ENCODE peak calls at places on chromosomes 1 and 21, in five cellular contexts. N, D, K, U and J are unnamed samples.

GRCh38 chr1:172658871-172659453 is at the start of gene FASLG:
- DNase-seq in D (no peak), N (no peak), U (no peak), K (no peak), J (no peak)

GRCh38 chr1:50163674-50164073 is 55.0 kb downstream of the ELAVL4 start:
- DNase-seq in N (no peak), U (no peak), K (no peak), D (no peak), J (no peak)

GRCh38 chr1:2042830-2043773 is 7.1 kb upstream of the PRKCZ start:
- DNase-seq in N (no peak), K (no peak), D (no peak), U (peak; percentile 35), J (no peak)

GRCh38 chr1:100535264-100535663 is 2.7 kb upstream of the GPR88 start:
- DNase-seq in K (no peak), D (no peak), U (no peak), N (no peak), J (no peak)

GRCh38 chr1:26387447-26387846 is 14.9 kb upstream of the ZNF683 start:
- DNase-seq in K (no peak), U (no peak), N (peak; percentile 89), D (no peak), J (no peak)

GRCh38 chr1:58874757-58875755 is 91.2 kb upstream of the JUN start:
- DNase-seq in K (peak; percentile 34), N (peak; percentile 31), U (no peak), D (peak; percentile 34), J (no peak)

GRCh38 chr1:34754878-34755637 is at the start of gene GJB5:
- DNase-seq in D (no peak), U (no peak), N (no peak), K (no peak), J (no peak)

GRCh38 chr1:40184193-40184592 is 23.0 kb downstream of the RLF start:
- DNase-seq in D (no peak), N (no peak), K (no peak), U (no peak), J (no peak)

GRCh38 chr1:180530501-180530900 is 28.1 kb upstream of the ACBD6 start:
- DNase-seq in K (no peak), D (no peak), N (peak; percentile 57), U (peak; percentile 41), J (no peak)

GRCh38 chr1:243984788-243985187 is 66.3 kb upstream of the ZBTB18 start:
- DNase-seq in D (no peak), U (no peak), N (no peak), K (no peak), J (no peak)

GRCh38 chr1:66752000-66752592 is at the start of gene DYNLT5:
- DNase-seq in D (peak; percentile 26), K (peak; percentile 61), N (peak; percentile 67), U (peak; percentile 78), J (peak; percentile 64)

GRCh38 chr1:150256193-150256548 is 1.4 kb upstream of the CA14 start:
- DNase-seq in K (no peak), D (no peak), N (no peak), U (no peak), J (no peak)

GRCh38 chr1:73343947-73344346 is 854.0 kb downstream of the LRRIQ3 start:
- DNase-seq in N (no peak), D (no peak), K (no peak), U (no peak), J (no peak)

GRCh38 chr1:52426391-52426790 is 22.0 kb downstream of the PRPF38A start:
- DNase-seq in U (no peak), K (no peak), D (no peak), N (no peak), J (no peak)

GRCh38 chr1:71834570-71835441 is 447.5 kb downstream of the NEGR1 start:
- DNase-seq in N (no peak), U (no peak), K (no peak), D (no peak), J (no peak)

GRCh38 chr1:179586107-179586823 is 5.4 kb upstream of the TDRD5 start:
- DNase-seq in N (peak; percentile 21), D (peak; percentile 33), K (peak; percentile 65), U (peak; percentile 72), J (no peak)

GRCh38 chr21:33168886-33169285 is 60.9 kb upstream of the IFNAR2 start:
- DNase-seq in K (no peak), D (no peak), N (no peak), U (no peak), J (no peak)

GRCh38 chr21:37087188-37087587 is 14.1 kb downstream of the TTC3 start:
- DNase-seq in D (no peak), U (no peak), K (no peak), N (peak; percentile 85), J (no peak)

GRCh38 chr1:11453742-11454442 is 25.1 kb upstream of the DISP3 start:
- DNase-seq in N (no peak), D (no peak), U (no peak), K (no peak), J (no peak)

GRCh38 chr21:31216206-31216605 is 127.9 kb downstream of the TIAM1 start:
- DNase-seq in K (no peak), U (no peak), D (no peak), N (no peak), J (no peak)

GRCh38 chr1:15923241-15923640 is 52.7 kb downstream of the ZBTB17 start:
- DNase-seq in K (no peak), U (no peak), D (no peak), N (peak; percentile 45), J (no peak)

GRCh38 chr1:64866689-64867088 is 99.7 kb downstream of the JAK1 start:
- DNase-seq in K (no peak), N (no peak), D (no peak), U (no peak), J (no peak)

GRCh38 chr1:54272134-54272533 is 72.2 kb downstream of the MRPL37 start:
- DNase-seq in D (no peak), U (no peak), K (no peak), N (no peak), J (no peak)

GRCh38 chr1:67479146-67479891 is 49.1 kb upstream of the SERBP1 start:
- DNase-seq in K (no peak), N (peak; percentile 21), D (peak; percentile 75), U (no peak), J (no peak)

GRCh38 chr21:33945652-33946270 is 30.2 kb upstream of the ATP5PO start:
- DNase-seq in K (no peak), D (no peak), N (no peak), U (no peak), J (no peak)

DNA sequence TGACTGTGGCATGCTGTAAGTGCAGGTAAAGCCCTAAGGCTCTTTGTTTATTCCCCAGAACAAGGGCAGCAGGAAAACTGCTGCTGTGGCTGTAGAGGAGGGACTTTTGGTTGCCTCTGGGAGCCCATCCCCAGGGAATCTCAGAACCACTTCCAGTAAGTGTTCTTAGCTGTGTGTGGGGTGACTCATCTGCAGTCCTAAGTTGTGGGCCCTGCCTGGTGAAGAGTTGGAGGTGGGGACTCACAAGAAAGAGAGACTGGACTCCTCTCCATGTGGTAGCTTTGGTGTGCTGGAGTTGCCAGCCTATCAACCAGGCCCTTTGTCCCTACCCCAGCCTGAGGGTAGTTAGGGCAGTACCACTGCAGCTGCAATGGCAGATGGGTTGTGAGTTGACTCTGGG is 24.0 kb upstream of the DENND1B start:
- DNase-seq in N (peak; percentile 91), U (no peak), K (no peak), D (no peak), J (no peak)
- TF ChIP-seq CTCF in N (no peak), U (no peak), K (no peak), D (no peak), J (no peak)

DNA sequence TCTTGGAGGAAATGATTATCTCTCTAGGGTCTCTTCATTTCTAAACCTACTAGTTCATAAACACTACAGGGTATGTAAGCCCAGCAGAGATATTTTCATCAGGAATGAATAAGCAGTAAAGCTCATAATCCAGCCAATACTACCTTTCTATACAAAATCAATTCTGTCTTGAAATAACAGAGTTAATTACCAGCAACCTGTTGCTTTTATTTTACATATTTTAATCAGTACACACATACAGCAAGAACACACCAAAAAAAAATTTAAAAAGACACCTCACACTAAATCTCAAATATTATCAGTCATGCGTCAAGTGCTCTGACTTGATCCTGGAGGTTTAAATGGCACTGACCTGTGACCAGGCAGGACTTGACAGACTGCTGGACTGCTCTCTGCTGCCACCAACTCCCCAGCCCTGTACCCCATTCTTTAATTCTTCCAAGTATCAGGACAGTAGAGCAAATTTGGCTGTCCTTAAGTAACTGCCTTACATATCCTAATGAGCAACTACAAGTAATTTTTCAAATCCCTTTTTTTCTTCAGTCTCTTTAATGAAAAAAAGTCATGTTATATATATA is 98.5 kb downstream of the CDC42BPA start:
- DNase-seq in N (no peak), U (no peak), D (no peak), K (no peak), J (no peak)
- TF ChIP-seq CTCF in N (no peak), U (no peak), D (no peak), K (no peak), J (no peak)

GRCh38 chr1:104136621-104137020 is 386.9 kb downstream of the AMY1C start:
- DNase-seq in U (no peak), D (no peak), N (no peak), K (no peak), J (no peak)

DNA sequence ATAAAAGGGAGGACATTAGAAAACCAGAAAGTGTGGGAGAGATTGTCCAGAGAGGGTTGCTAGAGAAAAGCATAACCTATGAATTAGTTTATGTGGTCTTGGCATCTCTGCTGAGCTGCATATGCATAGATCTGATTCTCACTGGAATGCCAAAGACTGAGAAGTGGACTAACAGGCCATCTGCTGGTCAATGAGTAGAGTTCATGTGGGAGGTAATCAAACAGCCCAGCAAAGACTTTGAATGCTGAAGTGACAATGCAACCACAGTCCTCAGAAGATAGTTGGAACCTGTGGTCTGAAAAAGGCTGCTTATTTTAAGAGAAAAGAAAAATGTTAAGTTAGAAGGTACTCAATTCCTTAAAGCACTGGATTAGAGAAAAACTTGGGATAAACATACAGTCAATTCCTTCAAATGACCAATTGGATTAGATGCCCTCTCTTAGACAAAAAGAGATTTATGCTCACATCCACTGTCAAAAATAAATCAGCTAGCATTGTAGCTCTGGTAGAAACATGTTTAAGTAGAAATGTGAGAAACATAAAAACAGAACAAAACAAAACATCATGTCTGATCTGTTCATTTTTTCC is 382.8 kb downstream of the AMY1C start:
- DNase-seq in K (no peak), D (no peak), U (peak; percentile 23), N (peak; percentile 0), J (no peak)
- TF ChIP-seq CTCF in K (peak; percentile 76), D (no peak), U (peak; percentile 50), N (no peak), J (no peak)

DNA sequence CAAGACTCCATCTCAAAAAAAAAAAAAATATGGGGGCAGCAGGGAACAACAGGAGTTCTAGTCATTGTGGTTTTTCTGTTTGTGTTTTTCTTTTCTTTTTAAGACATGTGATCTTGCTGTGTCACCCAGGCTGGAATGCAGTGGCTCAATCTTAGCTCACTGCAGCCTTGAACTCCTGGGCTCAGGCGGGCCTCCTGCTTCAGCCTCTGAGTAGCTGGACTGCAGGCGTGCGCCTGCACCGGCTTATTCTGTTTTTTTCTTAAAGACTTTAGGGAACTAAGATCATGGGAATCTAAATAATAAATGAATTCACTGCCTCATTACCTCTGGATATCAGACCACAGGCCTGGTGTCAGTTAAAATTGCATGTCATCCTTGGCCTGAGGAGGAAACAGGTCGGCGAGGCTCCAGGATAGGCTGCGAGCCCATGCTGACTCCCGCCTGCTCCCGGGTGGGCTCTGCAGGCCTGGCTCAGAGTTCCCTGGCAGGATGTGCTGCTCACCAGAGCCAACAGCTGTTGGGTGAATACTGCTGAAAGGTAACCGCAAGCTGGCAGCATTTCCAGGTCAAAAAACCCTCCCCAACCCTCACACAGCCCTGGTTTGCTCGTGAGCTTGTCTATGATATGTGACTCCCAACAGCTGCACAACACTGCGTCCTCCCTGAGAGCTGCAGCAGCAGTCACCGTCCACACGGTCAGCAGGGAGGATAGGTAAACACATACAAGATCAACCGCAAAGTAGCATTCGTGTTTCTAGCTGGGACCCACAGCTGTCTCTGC is 58.1 kb downstream of the SCCPDH start:
- DNase-seq in D (peak; percentile 40), U (no peak), K (no peak), N (peak; percentile 96), J (no peak)
- TF ChIP-seq CTCF in D (no peak), U (no peak), K (no peak), N (no peak), J (no peak)

GRCh38 chr1:60924964-60925798 is 157.2 kb upstream of the NFIA start:
- DNase-seq in N (no peak), D (no peak), U (no peak), K (no peak), J (no peak)
- TF ChIP-seq CTCF in N (no peak), D (no peak), U (no peak), K (no peak), J (no peak)